ENCODE peak calls at places on chromosomes 7 and 10, in nine cellular contexts. One of them, this sample, is unnamed.

GRCh38 chr7:117704098-117704497 is 169.1 kb downstream of the CTTNBP2 start:
- DNase-seq in H9: no peak
- DNase-seq in esophagus squamous epithelium: no peak
- DNase-seq in colonic mucosa: no peak
- DNase-seq in RWPE2: no peak
- DNase-seq in prostate gland: no peak
- DNase-seq in thoracic aorta: no peak
- DNase-seq in fibroblast of lung: no peak
- DNase-seq in thyroid gland: no peak
- DNase-seq in this sample: no peak

GRCh38 chr7:157657741-157658740 is 321.2 kb downstream of the DNAJB6 start:
- DNase-seq in H9: no peak
- DNase-seq in esophagus squamous epithelium: no peak
- DNase-seq in colonic mucosa: no peak
- DNase-seq in RWPE2: no peak
- DNase-seq in prostate gland: no peak
- DNase-seq in thoracic aorta: no peak
- DNase-seq in fibroblast of lung: no peak
- DNase-seq in thyroid gland: no peak
- DNase-seq in this sample: no peak

GRCh38 chr10:88401671-88402347 is 181.3 kb downstream of the RNLS start:
- DNase-seq in H9: no peak
- DNase-seq in esophagus squamous epithelium: no peak
- DNase-seq in colonic mucosa: no peak
- DNase-seq in RWPE2: no peak
- DNase-seq in prostate gland: no peak
- DNase-seq in thoracic aorta: no peak
- DNase-seq in fibroblast of lung: peak; percentile 54
- DNase-seq in thyroid gland: no peak
- DNase-seq in this sample: no peak

GRCh38 chr7:29968683-29969457 is 20.7 kb downstream of the SCRN1 start:
- DNase-seq in H9: no peak
- DNase-seq in esophagus squamous epithelium: no peak
- DNase-seq in colonic mucosa: no peak
- DNase-seq in RWPE2: no peak
- DNase-seq in prostate gland: no peak
- DNase-seq in thoracic aorta: no peak
- DNase-seq in fibroblast of lung: peak; percentile 68
- DNase-seq in thyroid gland: no peak
- DNase-seq in this sample: no peak

GRCh38 chr7:2570021-2570420 is 11.2 kb downstream of the IQCE start:
- DNase-seq in H9: no peak
- DNase-seq in esophagus squamous epithelium: no peak
- DNase-seq in colonic mucosa: no peak
- DNase-seq in RWPE2: no peak
- DNase-seq in prostate gland: no peak
- DNase-seq in thoracic aorta: no peak
- DNase-seq in fibroblast of lung: no peak
- DNase-seq in thyroid gland: no peak
- DNase-seq in this sample: no peak

GRCh38 chr10:78952686-78953085 is 116.1 kb upstream of the ZMIZ1 start:
- DNase-seq in H9: no peak
- DNase-seq in esophagus squamous epithelium: no peak
- DNase-seq in colonic mucosa: no peak
- DNase-seq in RWPE2: no peak
- DNase-seq in prostate gland: no peak
- DNase-seq in thoracic aorta: no peak
- DNase-seq in fibroblast of lung: peak; percentile 73
- DNase-seq in thyroid gland: no peak
- DNase-seq in this sample: peak; percentile 40

GRCh38 chr10:77592946-77593636 is 44.5 kb downstream of the KCNMA1 start:
- DNase-seq in H9: no peak
- DNase-seq in esophagus squamous epithelium: no peak
- DNase-seq in colonic mucosa: no peak
- DNase-seq in RWPE2: no peak
- DNase-seq in prostate gland: no peak
- DNase-seq in thoracic aorta: peak; percentile 48
- DNase-seq in fibroblast of lung: peak; percentile 97
- DNase-seq in thyroid gland: no peak
- DNase-seq in this sample: no peak

GRCh38 chr7:34087892-34088891 is 182.9 kb downstream of the BMPER start:
- DNase-seq in H9: peak; percentile 79
- DNase-seq in esophagus squamous epithelium: no peak
- DNase-seq in colonic mucosa: peak; percentile 52
- DNase-seq in RWPE2: no peak
- DNase-seq in prostate gland: no peak
- DNase-seq in thoracic aorta: no peak
- DNase-seq in fibroblast of lung: peak; percentile 47
- DNase-seq in thyroid gland: no peak
- DNase-seq in this sample: peak; percentile 51

GRCh38 chr10:71060636-71061426 is 151.5 kb upstream of the UNC5B start:
- DNase-seq in H9: no peak
- DNase-seq in esophagus squamous epithelium: no peak
- DNase-seq in colonic mucosa: no peak
- DNase-seq in RWPE2: no peak
- DNase-seq in prostate gland: no peak
- DNase-seq in thoracic aorta: no peak
- DNase-seq in fibroblast of lung: no peak
- DNase-seq in thyroid gland: no peak
- DNase-seq in this sample: no peak

GRCh38 chr10:17219024-17219423 is 9.0 kb upstream of the VIM start:
- DNase-seq in H9: no peak
- DNase-seq in esophagus squamous epithelium: no peak
- DNase-seq in colonic mucosa: no peak
- DNase-seq in RWPE2: no peak
- DNase-seq in prostate gland: no peak
- DNase-seq in thoracic aorta: no peak
- DNase-seq in fibroblast of lung: peak; percentile 82
- DNase-seq in thyroid gland: no peak
- DNase-seq in this sample: no peak

GRCh38 chr7:108299251-108300014 is 156.8 kb downstream of the NRCAM start:
- DNase-seq in H9: no peak
- DNase-seq in esophagus squamous epithelium: no peak
- DNase-seq in colonic mucosa: no peak
- DNase-seq in RWPE2: no peak
- DNase-seq in prostate gland: no peak
- DNase-seq in thoracic aorta: no peak
- DNase-seq in fibroblast of lung: no peak
- DNase-seq in thyroid gland: no peak
- DNase-seq in this sample: no peak

GRCh38 chr10:116109881-116110280 is 163.1 kb downstream of the GFRA1 start:
- DNase-seq in H9: peak; percentile 18
- DNase-seq in esophagus squamous epithelium: no peak
- DNase-seq in colonic mucosa: no peak
- DNase-seq in RWPE2: no peak
- DNase-seq in prostate gland: no peak
- DNase-seq in thoracic aorta: no peak
- DNase-seq in fibroblast of lung: no peak
- DNase-seq in thyroid gland: no peak
- DNase-seq in this sample: no peak

GRCh38 chr10:103847909-103848468 is 7.4 kb downstream of the SH3PXD2A start:
- DNase-seq in H9: peak; percentile 56
- DNase-seq in esophagus squamous epithelium: no peak
- DNase-seq in colonic mucosa: peak; percentile 20
- DNase-seq in RWPE2: no peak
- DNase-seq in prostate gland: no peak
- DNase-seq in thoracic aorta: no peak
- DNase-seq in fibroblast of lung: no peak
- DNase-seq in thyroid gland: no peak
- DNase-seq in this sample: no peak

GRCh38 chr10:7006614-7007013 is 404.2 kb downstream of the SFMBT2 start:
- DNase-seq in H9: no peak
- DNase-seq in esophagus squamous epithelium: no peak
- DNase-seq in colonic mucosa: no peak
- DNase-seq in RWPE2: no peak
- DNase-seq in prostate gland: no peak
- DNase-seq in thoracic aorta: no peak
- DNase-seq in fibroblast of lung: no peak
- DNase-seq in thyroid gland: no peak
- DNase-seq in this sample: no peak

GRCh38 chr10:68566955-68567354 is 6.8 kb downstream of the TET1 start:
- DNase-seq in H9: no peak
- DNase-seq in esophagus squamous epithelium: no peak
- DNase-seq in colonic mucosa: no peak
- DNase-seq in RWPE2: no peak
- DNase-seq in prostate gland: no peak
- DNase-seq in thoracic aorta: no peak
- DNase-seq in fibroblast of lung: no peak
- DNase-seq in thyroid gland: no peak
- DNase-seq in this sample: no peak

GRCh38 chr7:155489158-155489840 is 31.4 kb downstream of the EN2 start:
- DNase-seq in H9: no peak
- DNase-seq in esophagus squamous epithelium: no peak
- DNase-seq in colonic mucosa: no peak
- DNase-seq in RWPE2: no peak
- DNase-seq in prostate gland: no peak
- DNase-seq in thoracic aorta: no peak
- DNase-seq in fibroblast of lung: no peak
- DNase-seq in thyroid gland: no peak
- DNase-seq in this sample: no peak

GRCh38 chr10:75024971-75025523 is 86.4 kb upstream of the SAMD8 start:
- DNase-seq in H9: no peak
- DNase-seq in esophagus squamous epithelium: no peak
- DNase-seq in colonic mucosa: peak; percentile 38
- DNase-seq in RWPE2: no peak
- DNase-seq in prostate gland: no peak
- DNase-seq in thoracic aorta: no peak
- DNase-seq in fibroblast of lung: no peak
- DNase-seq in thyroid gland: peak; percentile 64
- DNase-seq in this sample: no peak

GRCh38 chr10:9824546-9825164 is 1193.0 kb upstream of the CELF2 start:
- DNase-seq in H9: no peak
- DNase-seq in esophagus squamous epithelium: no peak
- DNase-seq in colonic mucosa: no peak
- DNase-seq in RWPE2: no peak
- DNase-seq in prostate gland: no peak
- DNase-seq in thoracic aorta: no peak
- DNase-seq in fibroblast of lung: no peak
- DNase-seq in thyroid gland: no peak
- DNase-seq in this sample: peak; percentile 28

GRCh38 chr10:73953665-73954064 is 42.7 kb downstream of the PLAU start:
- DNase-seq in H9: no peak
- DNase-seq in esophagus squamous epithelium: no peak
- DNase-seq in colonic mucosa: no peak
- DNase-seq in RWPE2: no peak
- DNase-seq in prostate gland: no peak
- DNase-seq in thoracic aorta: no peak
- DNase-seq in fibroblast of lung: peak; percentile 73
- DNase-seq in thyroid gland: no peak
- DNase-seq in this sample: no peak

GRCh38 chr7:12684186-12684585 is 3.2 kb upstream of the ARL4A start:
- DNase-seq in H9: no peak
- DNase-seq in esophagus squamous epithelium: no peak
- DNase-seq in colonic mucosa: no peak
- DNase-seq in RWPE2: no peak
- DNase-seq in prostate gland: no peak
- DNase-seq in thoracic aorta: no peak
- DNase-seq in fibroblast of lung: no peak
- DNase-seq in thyroid gland: no peak
- DNase-seq in this sample: no peak

GRCh38 chr7:84624527-84624926 is 429.9 kb upstream of the SEMA3A start:
- DNase-seq in H9: no peak
- DNase-seq in esophagus squamous epithelium: no peak
- DNase-seq in colonic mucosa: no peak
- DNase-seq in RWPE2: no peak
- DNase-seq in prostate gland: no peak
- DNase-seq in thoracic aorta: no peak
- DNase-seq in fibroblast of lung: no peak
- DNase-seq in thyroid gland: no peak
- DNase-seq in this sample: no peak

GRCh38 chr7:84076219-84076618 is 118.4 kb downstream of the SEMA3A start:
- DNase-seq in H9: no peak
- DNase-seq in esophagus squamous epithelium: no peak
- DNase-seq in colonic mucosa: no peak
- DNase-seq in RWPE2: no peak
- DNase-seq in prostate gland: no peak
- DNase-seq in thoracic aorta: no peak
- DNase-seq in fibroblast of lung: no peak
- DNase-seq in thyroid gland: no peak
- DNase-seq in this sample: no peak

GRCh38 chr10:32684291-32684690 is 238.4 kb downstream of the CCDC7 start:
- DNase-seq in H9: no peak
- DNase-seq in esophagus squamous epithelium: no peak
- DNase-seq in colonic mucosa: no peak
- DNase-seq in RWPE2: no peak
- DNase-seq in prostate gland: no peak
- DNase-seq in thoracic aorta: no peak
- DNase-seq in fibroblast of lung: no peak
- DNase-seq in thyroid gland: no peak
- DNase-seq in this sample: no peak

GRCh38 chr10:32680803-32681557 is 235.0 kb downstream of the CCDC7 start:
- DNase-seq in H9: no peak
- DNase-seq in esophagus squamous epithelium: no peak
- DNase-seq in colonic mucosa: no peak
- DNase-seq in RWPE2: no peak
- DNase-seq in prostate gland: no peak
- DNase-seq in thoracic aorta: no peak
- DNase-seq in fibroblast of lung: no peak
- DNase-seq in thyroid gland: no peak
- DNase-seq in this sample: no peak
- H3K27ac ChIP-seq in H9: no peak overlapping the region
- H3K27ac ChIP-seq in esophagus squamous epithelium: no peak overlapping the region
- H3K27ac ChIP-seq in colonic mucosa: no peak overlapping the region
- H3K27ac ChIP-seq in RWPE2: no peak overlapping the region
- H3K27ac ChIP-seq in prostate gland: no peak overlapping the region
- H3K27ac ChIP-seq in thoracic aorta: no peak overlapping the region
- H3K27ac ChIP-seq in fibroblast of lung: no peak overlapping the region
- H3K27ac ChIP-seq in thyroid gland: no peak overlapping the region
- H3K27ac ChIP-seq in this sample: no peak overlapping the region

GRCh38 chr10:96402417-96403305 is 43.9 kb upstream of the OPALIN start:
- DNase-seq in H9: peak; percentile 50
- DNase-seq in esophagus squamous epithelium: no peak
- DNase-seq in colonic mucosa: no peak
- DNase-seq in RWPE2: no peak
- DNase-seq in prostate gland: no peak
- DNase-seq in thoracic aorta: no peak
- DNase-seq in fibroblast of lung: no peak
- DNase-seq in thyroid gland: no peak
- DNase-seq in this sample: no peak
- TF ChIP-seq CTCF in H9: peak; percentile 35
- TF ChIP-seq CTCF in esophagus squamous epithelium: no peak
- TF ChIP-seq CTCF in colonic mucosa: no peak
- TF ChIP-seq CTCF in RWPE2: no peak
- TF ChIP-seq CTCF in prostate gland: no peak
- TF ChIP-seq CTCF in thoracic aorta: no peak
- TF ChIP-seq CTCF in fibroblast of lung: no peak
- TF ChIP-seq CTCF in thyroid gland: no peak
- TF ChIP-seq CTCF in this sample: no peak

GRCh38 chr7:1297476-1297972 is 64.9 kb downstream of the UNCX start:
- DNase-seq in H9: no peak
- DNase-seq in esophagus squamous epithelium: no peak
- DNase-seq in colonic mucosa: no peak
- DNase-seq in RWPE2: no peak
- DNase-seq in prostate gland: no peak
- DNase-seq in thoracic aorta: no peak
- DNase-seq in fibroblast of lung: no peak
- DNase-seq in thyroid gland: no peak
- DNase-seq in this sample: no peak
- H3K4me1 ChIP-seq in H9: no peaks in the 10 kb centered on the region
- H3K4me1 ChIP-seq in esophagus squamous epithelium: peaks cover 12% of the 10 kb centered on the region
- H3K4me1 ChIP-seq in colonic mucosa: no peaks in the 10 kb centered on the region
- H3K4me1 ChIP-seq in RWPE2: no peaks in the 10 kb centered on the region
- H3K4me1 ChIP-seq in prostate gland: peaks cover 7% of the 10 kb centered on the region
- H3K4me1 ChIP-seq in thoracic aorta: no peaks in the 10 kb centered on the region
- H3K4me1 ChIP-seq in fibroblast of lung: no peaks in the 10 kb centered on the region
- H3K4me1 ChIP-seq in thyroid gland: no peaks in the 10 kb centered on the region
- H3K4me1 ChIP-seq in this sample: no peaks in the 10 kb centered on the region

GRCh38 chr10:43371418-43371817 is at the start of gene FXYD4:
- DNase-seq in H9: no peak
- DNase-seq in esophagus squamous epithelium: no peak
- DNase-seq in colonic mucosa: peak; percentile 76
- DNase-seq in RWPE2: no peak
- DNase-seq in prostate gland: no peak
- DNase-seq in thoracic aorta: no peak
- DNase-seq in fibroblast of lung: no peak
- DNase-seq in thyroid gland: no peak
- DNase-seq in this sample: no peak
- H3K27ac ChIP-seq in H9: no peak within 1 kb of the TSS
- H3K27ac ChIP-seq in esophagus squamous epithelium: no peak within 1 kb of the TSS
- H3K27ac ChIP-seq in colonic mucosa: no peak within 1 kb of the TSS
- H3K27ac ChIP-seq in RWPE2: no peak within 1 kb of the TSS
- H3K27ac ChIP-seq in prostate gland: no peak within 1 kb of the TSS
- H3K27ac ChIP-seq in thoracic aorta: no peak within 1 kb of the TSS
- H3K27ac ChIP-seq in fibroblast of lung: no peak within 1 kb of the TSS
- H3K27ac ChIP-seq in thyroid gland: no peak within 1 kb of the TSS
- H3K27ac ChIP-seq in this sample: no peak within 1 kb of the TSS